ENCODE peak calls at places on chromosome 12, in six cellular contexts. N, A, U, Z, X and K are unnamed samples.
A peak's percentile ranks its signal among the peaks of the same experiment; 100 is the strongest.

GRCh38 chr12:70367268-70368141 is 1.4 kb downstream of the KCNMB4 start:
- DNase-seq in X (no peak), A (no peak), Z (no peak), U (no peak), N (no peak), K (no peak)

GRCh38 chr12:50151047-50151687 is 16.0 kb downstream of the CERS5 start:
- DNase-seq in N (no peak), X (no peak), U (no peak), A (no peak), Z (no peak), K (no peak)

GRCh38 chr12:92369061-92369460 is 223.4 kb upstream of the BTG1 start:
- DNase-seq in N (no peak), A (no peak), Z (no peak), X (no peak), U (no peak), K (no peak)

GRCh38 chr12:54197037-54197909 is 8.5 kb upstream of the SMUG1 start:
- DNase-seq in N (peak; percentile 42), U (no peak), A (no peak), X (peak; percentile 78), Z (peak; percentile 61), K (no peak)

GRCh38 chr12:103728323-103728722 is 112.7 kb downstream of the NT5DC3 start:
- DNase-seq in N (no peak), X (no peak), Z (no peak), U (no peak), A (no peak), K (no peak)

GRCh38 chr12:96698521-96698920 is 208.5 kb upstream of the NEDD1 start:
- DNase-seq in Z (no peak), N (no peak), A (no peak), X (no peak), U (no peak), K (no peak)

GRCh38 chr12:23503544-23503943 is 445.9 kb downstream of the SOX5 start:
- DNase-seq in X (peak; percentile 58), U (no peak), A (no peak), N (no peak), Z (no peak), K (no peak)

GRCh38 chr12:93311827-93312226 is 65.9 kb upstream of the NUDT4 start:
- DNase-seq in X (no peak), Z (no peak), A (no peak), U (no peak), N (no peak), K (no peak)

GRCh38 chr12:41899577-41899976 is 245.1 kb downstream of the GXYLT1 start:
- DNase-seq in U (no peak), A (no peak), Z (no peak), N (no peak), X (no peak), K (no peak)

GRCh38 chr12:117863004-117863709 is 105.6 kb downstream of the KSR2 start:
- DNase-seq in U (no peak), Z (no peak), X (no peak), N (no peak), A (no peak), K (no peak)

GRCh38 chr12:93299262-93299846 is 78.4 kb upstream of the NUDT4 start:
- DNase-seq in U (no peak), N (no peak), A (no peak), Z (no peak), X (no peak), K (no peak)

GRCh38 chr12:25252946-25253345 is 2.2 kb upstream of the KRAS start:
- DNase-seq in N (no peak), A (no peak), U (no peak), X (no peak), Z (no peak), K (no peak)

GRCh38 chr12:19026035-19026434 is 103.5 kb upstream of the PLEKHA5 start:
- DNase-seq in N (no peak), A (no peak), U (no peak), X (no peak), Z (no peak), K (no peak)

GRCh38 chr12:113005759-113006158 is 27.4 kb downstream of the OAS2 start:
- DNase-seq in X (peak; percentile 67), A (peak; percentile 33), N (peak; percentile 15), Z (no peak), U (no peak), K (peak; percentile 20)
- TF ChIP-seq CTCF in X (peak; percentile 74), A (peak; percentile 21), N (peak; percentile 34), Z (peak; percentile 26), U (peak; percentile 10), K (peak; percentile 36)

GRCh38 chr12:120241561-120242274 is 23.8 kb downstream of the PXN start:
- DNase-seq in U (no peak), A (no peak), X (no peak), N (no peak), Z (no peak), K (no peak)
- TF ChIP-seq CTCF in U (no peak), A (no peak), X (no peak), N (no peak), Z (no peak), K (no peak)

GRCh38 chr12:130076752-130077151 is 85.5 kb upstream of the FZD10 start:
- DNase-seq in Z (no peak), U (no peak), N (no peak), A (no peak), X (peak; percentile 85), K (no peak)

GRCh38 chr12:130079254-130079653 is 83.0 kb upstream of the FZD10 start:
- DNase-seq in U (no peak), A (no peak), X (no peak), Z (no peak), N (no peak), K (no peak)

GRCh38 chr12:130081420-130081819 is 80.8 kb upstream of the FZD10 start:
- DNase-seq in U (no peak), A (no peak), N (no peak), Z (no peak), X (no peak), K (no peak)

GRCh38 chr12:130080205-130080604 is 82.1 kb upstream of the FZD10 start:
- DNase-seq in N (no peak), X (no peak), U (no peak), Z (no peak), A (no peak), K (no peak)

DNA sequence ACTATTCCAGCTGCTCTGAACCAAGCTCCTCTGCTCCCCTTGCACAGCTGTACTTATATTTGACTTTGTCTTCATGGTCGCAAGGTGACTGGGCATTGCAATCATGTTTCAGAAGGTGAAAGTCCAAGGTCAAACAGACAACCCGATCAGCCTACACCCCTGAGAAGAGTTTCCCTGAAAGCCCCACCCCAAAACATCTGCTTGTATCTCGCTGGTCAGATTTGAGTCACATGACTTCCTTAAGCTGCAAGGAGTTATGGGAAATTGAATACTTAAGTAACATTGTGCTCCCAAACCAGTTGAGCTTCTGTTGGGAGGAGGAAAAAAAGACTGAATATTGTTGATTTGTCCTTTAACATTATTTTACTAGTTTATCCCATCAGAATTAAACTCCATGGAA is 83.4 kb upstream of the FZD10 start:
- DNase-seq in U (no peak), X (no peak), N (no peak), A (no peak), Z (no peak), K (no peak)
- TF ChIP-seq CTCF in U (no peak), X (no peak), N (no peak), A (no peak), Z (no peak), K (no peak)

GRCh38 chr12:100733817-100734593 is 60.6 kb upstream of the ANO4 start:
- DNase-seq in X (no peak), Z (no peak), U (no peak), N (no peak), A (peak; percentile 17), K (peak; percentile 25)
- TF ChIP-seq CTCF in X (peak; percentile 80), Z (no peak), U (peak; percentile 58), N (peak; percentile 51), A (peak; percentile 64), K (peak; percentile 24)

GRCh38 chr12:3314306-3314663 is 176.7 kb upstream of the PRMT8 start:
- DNase-seq in Z (no peak), X (no peak), U (no peak), A (no peak), N (no peak), K (no peak)
- TF ChIP-seq CTCF in Z (no peak), X (no peak), U (no peak), A (no peak), N (no peak), K (no peak)

GRCh38 chr12:52319097-52319496 is 2.1 kb downstream of the KRT83 start:
- DNase-seq in Z (no peak), U (no peak), X (peak; percentile 70), A (no peak), N (no peak), K (peak; percentile 37)
- TF ChIP-seq CTCF in Z (no peak), U (peak; percentile 22), X (peak; percentile 48), A (peak; percentile 29), N (no peak), K (no peak)

GRCh38 chr12:3261782-3262359 is 184.7 kb downstream of the TSPAN9 start:
- DNase-seq in U (no peak), Z (no peak), A (no peak), N (no peak), X (no peak), K (no peak)
- TF ChIP-seq CTCF in U (no peak), Z (no peak), A (no peak), N (no peak), X (peak; percentile 29), K (no peak)

GRCh38 chr12:99122496-99122895 is 477.4 kb downstream of the APAF1 start:
- DNase-seq in N (no peak), A (no peak), Z (no peak), U (no peak), X (no peak), K (no peak)

GRCh38 chr12:99121476-99121965 is 476.4 kb downstream of the APAF1 start:
- DNase-seq in N (no peak), X (no peak), Z (no peak), U (no peak), A (no peak), K (no peak)

GRCh38 chr12:99119943-99120342 is 474.9 kb downstream of the APAF1 start:
- DNase-seq in N (no peak), X (no peak), U (no peak), A (no peak), Z (no peak), K (no peak)

GRCh38 chr12:99122959-99123358 is 477.9 kb downstream of the APAF1 start:
- DNase-seq in Z (no peak), N (no peak), X (no peak), U (no peak), A (no peak), K (no peak)

DNA sequence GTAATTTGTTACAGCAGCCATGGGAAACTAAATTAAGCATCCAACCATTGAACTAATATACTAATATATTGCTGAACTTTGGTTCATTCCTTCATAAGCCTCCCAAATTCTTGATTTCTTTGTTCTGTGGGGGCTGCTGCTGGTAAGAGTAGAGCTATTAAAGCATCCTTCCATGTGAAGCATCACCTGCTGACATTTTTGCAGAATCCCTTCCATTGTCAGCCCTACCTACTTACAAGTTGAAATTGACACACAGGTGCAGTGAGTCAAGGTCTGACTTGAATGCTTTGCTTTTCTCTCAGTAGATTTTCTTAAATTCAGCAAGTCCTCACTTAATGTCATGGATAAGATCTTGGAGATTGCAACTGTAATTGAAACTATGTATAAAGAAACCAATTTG is 474.4 kb downstream of the APAF1 start:
- DNase-seq in Z (no peak), A (no peak), X (no peak), N (no peak), U (no peak), K (no peak)
- TF ChIP-seq CTCF in Z (no peak), A (no peak), X (no peak), N (no peak), U (no peak), K (no peak)

GRCh38 chr12:17511369-17511768 is 578.6 kb downstream of the RERGL start:
- DNase-seq in Z (no peak), N (no peak), U (no peak), A (peak; percentile 6), X (no peak), K (no peak)
- TF ChIP-seq CTCF in Z (no peak), N (peak; percentile 24), U (peak; percentile 41), A (peak; percentile 26), X (peak; percentile 90), K (no peak)